ENCODE peak calls at places on chromosome 14, in six cellular contexts. N is GM23338, P is GM12865, L is cardiac fibroblast, B is body of pancreas, J is AG04450. G is an unnamed sample.

GRCh38 chr14:33432407-33433023 is 493.8 kb downstream of the NPAS3 start:
- DNase-seq in N (no peak), P (no peak), L (peak), B (no peak), J (no peak), G (peak)

GRCh38 chr14:69624131-69624530 is 12.7 kb downstream of the SUSD6 start:
- DNase-seq in N (no peak), P (no peak), L (no peak), B (no peak), J (no peak), G (no peak)

GRCh38 chr14:28651148-28651547 is 115.4 kb upstream of the FOXG1 start:
- DNase-seq in N (peak), P (no peak), L (no peak), B (no peak), J (no peak), G (peak)

GRCh38 chr14:20712900-20713299 is 24.3 kb downstream of the ANG start:
- DNase-seq in N (no peak), P (no peak), L (peak), B (no peak), J (no peak), G (no peak)

GRCh38 chr14:20848316-20848954 is 42.8 kb upstream of the RNASE3 start:
- DNase-seq in N (no peak), P (no peak), L (no peak), B (no peak), J (no peak), G (peak)

GRCh38 chr14:87567926-87568325 is 425.1 kb downstream of the GALC start:
- DNase-seq in N (no peak), P (no peak), L (no peak), B (no peak), J (no peak), G (no peak)

GRCh38 chr14:95260537-95261440 is 58.9 kb downstream of the CLMN start:
- DNase-seq in N (no peak), P (peak), L (peak), B (peak), J (no peak), G (peak)

GRCh38 chr14:67137744-67138371 is 51.4 kb upstream of the GARIN2 start:
- DNase-seq in N (peak), P (peak), L (peak), B (no peak), J (no peak), G (peak)

GRCh38 chr14:78576437-78577166 is 406.4 kb downstream of the NRXN3 start:
- DNase-seq in N (no peak), P (no peak), L (no peak), B (no peak), J (no peak), G (no peak)

GRCh38 chr14:34243401-34243800 is 218.6 kb downstream of the SPTSSA start:
- DNase-seq in N (no peak), P (no peak), L (no peak), B (no peak), J (no peak), G (no peak)

GRCh38 chr14:100468557-100468956 is 118.7 kb downstream of the BEGAIN start:
- DNase-seq in N (no peak), P (no peak), L (no peak), B (no peak), J (no peak), G (no peak)

GRCh38 chr14:69694730-69695663 is 71.9 kb upstream of the SRSF5 start:
- DNase-seq in N (no peak), P (peak), L (peak), B (no peak), J (no peak), G (no peak)

GRCh38 chr14:68172664-68173063 is 353.1 kb downstream of the RAD51B start:
- DNase-seq in N (no peak), P (no peak), L (no peak), B (no peak), J (no peak), G (peak)

GRCh38 chr14:98903371-98903770 is 368.6 kb downstream of the BCL11B start:
- DNase-seq in N (no peak), P (no peak), L (no peak), B (no peak), J (no peak), G (no peak)

GRCh38 chr14:98900721-98901272 is 371.2 kb downstream of the BCL11B start:
- DNase-seq in N (no peak), P (no peak), L (no peak), B (no peak), J (no peak), G (no peak)

GRCh38 chr14:98899441-98899840 is 372.6 kb downstream of the BCL11B start:
- DNase-seq in N (no peak), P (no peak), L (no peak), B (no peak), J (no peak), G (no peak)

GRCh38 chr14:98900236-98900635 is 371.8 kb downstream of the BCL11B start:
- DNase-seq in N (no peak), P (no peak), L (no peak), B (no peak), J (no peak), G (no peak)

GRCh38 chr14:98901511-98902205 is 370.3 kb downstream of the BCL11B start:
- DNase-seq in N (no peak), P (no peak), L (no peak), B (no peak), J (no peak), G (no peak)
- H3K4me3 ChIP-seq in N (no peak), P (no peak), L (no peak), B (no peak), J (no peak), G (no peak)

GRCh38 chr14:89723930-89724915 is 230.3 kb downstream of the EFCAB11 start:
- DNase-seq in N (no peak), P (no peak), L (no peak), B (no peak), J (no peak), G (peak)
- TF ChIP-seq CTCF in N (no peak), P (no peak), L (no peak), B (no peak), J (no peak), G (no peak)

DNA sequence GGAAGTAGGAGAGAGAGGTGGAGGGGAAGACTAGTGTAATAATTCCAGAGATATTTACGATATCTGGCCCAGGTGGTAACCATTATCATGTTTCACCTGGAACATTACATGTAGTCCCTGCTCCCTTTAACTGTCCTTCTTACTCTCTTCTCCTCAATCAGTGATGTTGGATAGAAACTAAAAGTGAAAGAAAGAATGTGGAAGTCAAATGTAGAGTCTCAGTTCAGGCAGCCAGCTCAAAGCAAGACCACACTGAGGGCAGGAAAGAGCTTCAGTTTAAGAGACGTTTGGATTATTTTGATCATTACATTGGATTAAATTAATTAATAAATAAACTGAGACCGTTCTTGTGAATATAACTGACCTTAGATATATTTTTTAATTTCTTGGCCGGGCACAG is 594.4 kb downstream of the FLRT2 start:
- DNase-seq in N (no peak), P (no peak), L (no peak), B (no peak), J (no peak), G (no peak)
- H3K4me3 ChIP-seq in N (no peak), P (no peak), L (no peak), B (no peak), J (no peak), G (no peak)

GRCh38 chr14:92041203-92041602 is 1.3 kb upstream of the TRIP11 start:
- DNase-seq in N (no peak), P (no peak), L (no peak), B (peak), J (no peak), G (no peak)
- TF ChIP-seq CTCF in N (no peak), P (no peak), L (no peak), B (no peak), J (no peak), G (no peak)